ENCODE peak calls at places on chromosomes 12 and 14, in six cellular contexts. One of them, this sample, is unnamed.

GRCh38 chr14:72549026-72549425 is 344.9 kb downstream of the DPF3 start:
- DNase-seq in right atrium auricular region: no peak
- DNase-seq in AG09309: no peak
- DNase-seq in heart right ventricle: no peak
- DNase-seq in dorsolateral prefrontal cortex: no peak
- DNase-seq in activated CD4-positive, CD25-positive, alpha-beta regulatory T cell treated with anti-CD3 and anti-CD28 coated beads, Interleukin-2, amount 50 U/mL, for 72 hours: no peak
- DNase-seq in this sample: no peak

GRCh38 chr14:40119765-40120164 is 687.5 kb upstream of the FBXO33 start:
- DNase-seq in right atrium auricular region: no peak
- DNase-seq in AG09309: no peak
- DNase-seq in heart right ventricle: no peak
- DNase-seq in dorsolateral prefrontal cortex: no peak
- DNase-seq in activated CD4-positive, CD25-positive, alpha-beta regulatory T cell treated with anti-CD3 and anti-CD28 coated beads, Interleukin-2, amount 50 U/mL, for 72 hours: no peak
- DNase-seq in this sample: no peak

GRCh38 chr12:49794811-49795653 is 33.2 kb downstream of the NCKAP5L start:
- DNase-seq in right atrium auricular region: no peak
- DNase-seq in AG09309: no peak
- DNase-seq in heart right ventricle: no peak
- DNase-seq in dorsolateral prefrontal cortex: no peak
- DNase-seq in activated CD4-positive, CD25-positive, alpha-beta regulatory T cell treated with anti-CD3 and anti-CD28 coated beads, Interleukin-2, amount 50 U/mL, for 72 hours: no peak
- DNase-seq in this sample: no peak

GRCh38 chr12:100268835-100269564 is 2.0 kb downstream of the SCYL2 start:
- DNase-seq in right atrium auricular region: no peak
- DNase-seq in AG09309: no peak
- DNase-seq in heart right ventricle: no peak
- DNase-seq in dorsolateral prefrontal cortex: no peak
- DNase-seq in activated CD4-positive, CD25-positive, alpha-beta regulatory T cell treated with anti-CD3 and anti-CD28 coated beads, Interleukin-2, amount 50 U/mL, for 72 hours: no peak
- DNase-seq in this sample: no peak

GRCh38 chr12:81450920-81451739 is 308.0 kb downstream of the PPFIA2 start:
- DNase-seq in right atrium auricular region: no peak
- DNase-seq in AG09309: peak
- DNase-seq in heart right ventricle: no peak
- DNase-seq in dorsolateral prefrontal cortex: peak
- DNase-seq in activated CD4-positive, CD25-positive, alpha-beta regulatory T cell treated with anti-CD3 and anti-CD28 coated beads, Interleukin-2, amount 50 U/mL, for 72 hours: no peak
- DNase-seq in this sample: no peak

GRCh38 chr12:75814856-75815754 is 216.5 kb downstream of the PHLDA1 start:
- DNase-seq in right atrium auricular region: no peak
- DNase-seq in AG09309: peak
- DNase-seq in heart right ventricle: no peak
- DNase-seq in dorsolateral prefrontal cortex: no peak
- DNase-seq in activated CD4-positive, CD25-positive, alpha-beta regulatory T cell treated with anti-CD3 and anti-CD28 coated beads, Interleukin-2, amount 50 U/mL, for 72 hours: no peak
- DNase-seq in this sample: no peak

GRCh38 chr12:96274331-96274730 is 80.2 kb downstream of the ELK3 start:
- DNase-seq in right atrium auricular region: no peak
- DNase-seq in AG09309: no peak
- DNase-seq in heart right ventricle: no peak
- DNase-seq in dorsolateral prefrontal cortex: no peak
- DNase-seq in activated CD4-positive, CD25-positive, alpha-beta regulatory T cell treated with anti-CD3 and anti-CD28 coated beads, Interleukin-2, amount 50 U/mL, for 72 hours: no peak
- DNase-seq in this sample: no peak

GRCh38 chr12:116590561-116590960 is 31.4 kb downstream of the MAP1LC3B2 start:
- DNase-seq in right atrium auricular region: no peak
- DNase-seq in AG09309: no peak
- DNase-seq in heart right ventricle: no peak
- DNase-seq in dorsolateral prefrontal cortex: no peak
- DNase-seq in activated CD4-positive, CD25-positive, alpha-beta regulatory T cell treated with anti-CD3 and anti-CD28 coated beads, Interleukin-2, amount 50 U/mL, for 72 hours: no peak
- DNase-seq in this sample: no peak

GRCh38 chr14:51498411-51499227 is 153.1 kb upstream of the FRMD6 start:
- DNase-seq in right atrium auricular region: no peak
- DNase-seq in AG09309: no peak
- DNase-seq in heart right ventricle: no peak
- DNase-seq in dorsolateral prefrontal cortex: peak
- DNase-seq in activated CD4-positive, CD25-positive, alpha-beta regulatory T cell treated with anti-CD3 and anti-CD28 coated beads, Interleukin-2, amount 50 U/mL, for 72 hours: no peak
- DNase-seq in this sample: no peak

GRCh38 chr12:93982847-93983315 is 165.5 kb upstream of the PLXNC1 start:
- DNase-seq in right atrium auricular region: no peak
- DNase-seq in AG09309: peak
- DNase-seq in heart right ventricle: no peak
- DNase-seq in dorsolateral prefrontal cortex: peak
- DNase-seq in activated CD4-positive, CD25-positive, alpha-beta regulatory T cell treated with anti-CD3 and anti-CD28 coated beads, Interleukin-2, amount 50 U/mL, for 72 hours: no peak
- DNase-seq in this sample: no peak

GRCh38 chr12:49643961-49644619 is 20.7 kb downstream of the PRPF40B start:
- DNase-seq in right atrium auricular region: no peak
- DNase-seq in AG09309: no peak
- DNase-seq in heart right ventricle: no peak
- DNase-seq in dorsolateral prefrontal cortex: no peak
- DNase-seq in activated CD4-positive, CD25-positive, alpha-beta regulatory T cell treated with anti-CD3 and anti-CD28 coated beads, Interleukin-2, amount 50 U/mL, for 72 hours: no peak
- DNase-seq in this sample: no peak

GRCh38 chr12:51056242-51056641 is 8.1 kb downstream of the LETMD1 start:
- DNase-seq in right atrium auricular region: no peak
- DNase-seq in AG09309: peak
- DNase-seq in heart right ventricle: no peak
- DNase-seq in dorsolateral prefrontal cortex: no peak
- DNase-seq in activated CD4-positive, CD25-positive, alpha-beta regulatory T cell treated with anti-CD3 and anti-CD28 coated beads, Interleukin-2, amount 50 U/mL, for 72 hours: no peak
- DNase-seq in this sample: peak

GRCh38 chr12:126602611-126603010 is 1537.4 kb downstream of the AACS start:
- DNase-seq in right atrium auricular region: no peak
- DNase-seq in AG09309: no peak
- DNase-seq in heart right ventricle: no peak
- DNase-seq in dorsolateral prefrontal cortex: no peak
- DNase-seq in activated CD4-positive, CD25-positive, alpha-beta regulatory T cell treated with anti-CD3 and anti-CD28 coated beads, Interleukin-2, amount 50 U/mL, for 72 hours: no peak
- DNase-seq in this sample: no peak

GRCh38 chr14:21840765-21841164 is 167.1 kb upstream of the OR4E1 start:
- DNase-seq in right atrium auricular region: no peak
- DNase-seq in AG09309: no peak
- DNase-seq in heart right ventricle: no peak
- DNase-seq in dorsolateral prefrontal cortex: no peak
- DNase-seq in activated CD4-positive, CD25-positive, alpha-beta regulatory T cell treated with anti-CD3 and anti-CD28 coated beads, Interleukin-2, amount 50 U/mL, for 72 hours: no peak
- DNase-seq in this sample: no peak

GRCh38 chr12:28699029-28699428 is 450.0 kb upstream of the FAR2 start:
- DNase-seq in right atrium auricular region: no peak
- DNase-seq in AG09309: peak
- DNase-seq in heart right ventricle: no peak
- DNase-seq in dorsolateral prefrontal cortex: no peak
- DNase-seq in activated CD4-positive, CD25-positive, alpha-beta regulatory T cell treated with anti-CD3 and anti-CD28 coated beads, Interleukin-2, amount 50 U/mL, for 72 hours: no peak
- DNase-seq in this sample: no peak

This sample was measured in tibial artery.